ENCODE peak calls at places on chromosomes 6 and 20, in four cellular contexts. A, T, N and F are unnamed samples.

GRCh38 chr6:136551103-136551502 is 881 bp upstream of the MAP7 start:
- DNase-seq in N (no peak), A (no peak), T (no peak), F (no peak)

GRCh38 chr6:148438593-148438992 is 96.0 kb downstream of the SASH1 start:
- DNase-seq in A (no peak), N (no peak), T (no peak), F (no peak)

GRCh38 chr6:71929047-71929446 is 42.7 kb downstream of the RIMS1 start:
- DNase-seq in T (no peak), N (no peak), A (no peak), F (no peak)

GRCh38 chr20:24993337-24994185 is 1.0 kb upstream of the APMAP start:
- DNase-seq in T (peak; percentile 69), A (peak; percentile 42), N (no peak), F (no peak)

GRCh38 chr6:35083507-35083906 is 57.6 kb downstream of the TCP11 start:
- DNase-seq in A (no peak), N (no peak), T (no peak), F (peak; percentile 1)

GRCh38 chr20:45842169-45842812 is 8.7 kb downstream of the SNX21 start:
- DNase-seq in A (no peak), T (no peak), N (no peak), F (no peak)

GRCh38 chr6:163714179-163714578 is 299.7 kb downstream of the QKI start:
- DNase-seq in N (no peak), A (no peak), T (no peak), F (no peak)

GRCh38 chr6:169833258-169833794 is 81.9 kb downstream of the ERMARD start:
- DNase-seq in N (no peak), T (no peak), A (no peak), F (no peak)

GRCh38 chr6:26400626-26401025 is 1.4 kb upstream of the BTN3A1 start:
- DNase-seq in A (no peak), T (no peak), N (no peak), F (no peak)

GRCh38 chr6:149249370-149250357 is 67.8 kb upstream of the TAB2 start:
- DNase-seq in A (no peak), T (no peak), N (no peak), F (no peak)

GRCh38 chr6:11414564-11414963 is 123.0 kb upstream of the TMEM170B start:
- DNase-seq in N (peak; percentile 47), A (peak; percentile 49), T (no peak), F (peak; percentile 8)

GRCh38 chr20:47922280-47922675 is 137.0 kb upstream of the SULF2 start:
- DNase-seq in T (no peak), A (peak; percentile 25), N (no peak), F (no peak)

GRCh38 chr6:165718486-165718885 is 55.4 kb upstream of the PDE10A start:
- DNase-seq in A (no peak), N (no peak), T (no peak), F (no peak)

GRCh38 chr6:169579712-169580111 is 122.1 kb downstream of the WDR27 start:
- DNase-seq in N (no peak), T (no peak), A (no peak), F (no peak)

GRCh38 chr6:6734463-6735455 is 146.2 kb downstream of the LY86 start:
- DNase-seq in N (no peak), A (no peak), T (no peak), F (no peak)

GRCh38 chr6:169345198-169345597 is 91.6 kb upstream of the THBS2 start:
- DNase-seq in A (peak; percentile 32), T (no peak), N (no peak), F (no peak)

GRCh38 chr6:85923013-85923430 is 280.3 kb upstream of the SYNCRIP start:
- DNase-seq in N (no peak), T (peak; percentile 68), A (peak; percentile 83), F (no peak)

GRCh38 chr20:47036091-47036880 is 141.6 kb downstream of the EYA2 start:
- DNase-seq in T (no peak), N (no peak), A (no peak), F (no peak)

GRCh38 chr6:96923871-96924493 is 546 bp upstream of the KLHL32 start:
- DNase-seq in N (peak; percentile 69), T (peak; percentile 31), A (no peak), F (no peak)

GRCh38 chr6:121944361-121944760 is 455.1 kb upstream of the HSF2 start:
- DNase-seq in T (no peak), A (no peak), N (no peak), F (no peak)

GRCh38 chr6:88294702-88295101 is 128.6 kb upstream of the CNR1 start:
- DNase-seq in N (no peak), T (no peak), A (no peak), F (no peak)

GRCh38 chr6:47134476-47135189 is 92.5 kb upstream of the ADGRF1 start:
- DNase-seq in A (peak; percentile 68), N (no peak), T (peak; percentile 16), F (no peak)

GRCh38 chr20:48066851-48067250 is 281.6 kb upstream of the SULF2 start:
- DNase-seq in N (no peak), A (no peak), T (no peak), F (no peak)

GRCh38 chr20:47970282-47970903 is 185.1 kb upstream of the SULF2 start:
- DNase-seq in T (no peak), N (no peak), A (peak; percentile 51), F (no peak)

GRCh38 chr20:44572551-44573500 is 9.6 kb upstream of the PKIG start:
- DNase-seq in A (peak; percentile 72), T (no peak), N (no peak), F (no peak)

GRCh38 chr6:108165714-108166663 is at the start of gene NR2E1:
- DNase-seq in N (no peak), T (peak; percentile 75), A (no peak), F (no peak)

GRCh38 chr6:170114187-170114945 is 176.5 kb downstream of the DLL1 start:
- DNase-seq in T (no peak), A (no peak), N (no peak), F (no peak)

GRCh38 chr20:49770634-49771033 is 42.0 kb upstream of the SLC9A8 start:
- DNase-seq in A (no peak), T (no peak), N (no peak), F (no peak)

GRCh38 chr20:16490696-16491095 is 82.6 kb downstream of the KIF16B start:
- DNase-seq in A (no peak), T (no peak), N (no peak), F (no peak)

GRCh38 chr6:143731789-143732188 is 54.0 kb downstream of the PHACTR2 start:
- DNase-seq in A (no peak), T (no peak), N (no peak), F (no peak)

GRCh38 chr20:24543741-24544140 is 74.3 kb downstream of the SYNDIG1 start:
- DNase-seq in T (no peak), N (no peak), A (no peak), F (no peak)

GRCh38 chr6:32086661-32087573 is 22.2 kb downstream of the TNXB start:
- DNase-seq in N (no peak), T (no peak), A (no peak), F (no peak)

GRCh38 chr6:35688605-35689322 is at the start of gene FKBP5:
- DNase-seq in A (peak; percentile 95), T (peak; percentile 81), N (peak; percentile 79), F (peak; percentile 83)